ENCODE peak calls at places on chromosomes 12 and 14, in four cellular contexts. R is COR-L47; V is activated T-cell treated with anti-CD3 and anti-CD28 coated beads for 48 hours; C is stimulated activated CD4-positive, alpha-beta T cell treated with anti-CD3 and anti-CD28 coated beads, TNF-alpha, amount 100 ng/mL, for 1 hour. H is an unnamed sample.

GRCh38 chr12:52182898-52183543 is 8.8 kb downstream of the KRT80 start:
- DNase-seq in R (no peak), V (no peak), C (no peak), H (no peak)

GRCh38 chr14:90807060-90807459 is 9.2 kb downstream of the TTC7B start:
- DNase-seq in R (no peak), V (no peak), C (no peak), H (no peak)

GRCh38 chr12:96526110-96526509 is 36.7 kb downstream of the CFAP54 start:
- DNase-seq in R (no peak), V (no peak), C (no peak), H (no peak)

GRCh38 chr14:102590667-102591099 is 1.8 kb upstream of the RCOR1 start:
- DNase-seq in R (no peak), V (no peak), C (no peak), H (peak; percentile 83)

GRCh38 chr14:85934123-85934885 is 404.4 kb downstream of the FLRT2 start:
- DNase-seq in R (peak; percentile 37), V (peak; percentile 30), C (peak; percentile 26), H (peak; percentile 46)

GRCh38 chr12:78085562-78086182 is 255.0 kb downstream of the NAV3 start:
- DNase-seq in R (no peak), V (no peak), C (no peak), H (no peak)

GRCh38 chr12:41521872-41522379 is 333.8 kb downstream of the PDZRN4 start:
- DNase-seq in R (no peak), V (no peak), C (no peak), H (peak; percentile 1)

GRCh38 chr14:105251920-105252319 is 3.6 kb downstream of the BTBD6 start:
- DNase-seq in R (no peak), V (no peak), C (no peak), H (no peak)

GRCh38 chr12:92506460-92506859 is 196.3 kb upstream of the PLEKHG7 start:
- DNase-seq in R (peak; percentile 31), V (no peak), C (no peak), H (peak; percentile 3)

GRCh38 chr14:38716871-38717270 is 386.2 kb downstream of the SEC23A start:
- DNase-seq in R (no peak), V (no peak), C (no peak), H (no peak)

GRCh38 chr12:1798734-1799067 is 21.7 kb upstream of the LRTM2 start:
- DNase-seq in R (no peak), V (no peak), C (no peak), H (no peak)

GRCh38 chr14:24254630-24255392 is 8.2 kb downstream of the TGM1 start:
- DNase-seq in R (no peak), V (no peak), C (no peak), H (no peak)

GRCh38 chr14:24243336-24243836 is 963 bp upstream of the TINF2 start:
- DNase-seq in R (peak; percentile 12), V (no peak), C (no peak), H (peak; percentile 17)

GRCh38 chr12:34371050-34371449 is 348.8 kb downstream of the ALG10 start:
- DNase-seq in R (no peak), V (no peak), C (no peak), H (no peak)

GRCh38 chr14:81829447-81829846 is 295.8 kb upstream of the SEL1L start:
- DNase-seq in R (no peak), V (no peak), C (no peak), H (no peak)

GRCh38 chr14:52458721-52459085 is 93.6 kb downstream of the TXNDC16 start:
- DNase-seq in R (no peak), V (no peak), C (no peak), H (no peak)

GRCh38 chr14:54709444-54709843 is 142.5 kb downstream of the SAMD4A start:
- DNase-seq in R (no peak), V (no peak), C (no peak), H (peak; percentile 5)

GRCh38 chr12:110199360-110200123 is 75.4 kb downstream of the IFT81 start:
- DNase-seq in R (peak; percentile 63), V (no peak), C (no peak), H (no peak)

GRCh38 chr14:56271988-56272387 is 153.8 kb downstream of the PELI2 start:
- DNase-seq in R (peak; percentile 31), V (no peak), C (no peak), H (no peak)